ENCODE peak calls at places on chromosomes 16 and 17, in eight cellular contexts. V is Panc1; L is lung; N is thyroid gland; Y is psoas muscle; Q is keratinocyte; C is naive thymus-derived CD4-positive, alpha-beta T cell; H is IMR-90. M is an unnamed sample.

GRCh38 chr16:81796585-81797346 is 17.7 kb downstream of the PLCG2 start:
- DNase-seq in V (no peak), L (no peak), N (no peak), Y (no peak), Q (peak; percentile 19), C (no peak), H (no peak), M (no peak)

GRCh38 chr16:66380421-66380820 is 13.9 kb downstream of the CDH5 start:
- DNase-seq in V (no peak), L (no peak), N (no peak), Y (no peak), Q (no peak), C (no peak), H (no peak), M (no peak)

GRCh38 chr17:68399638-68400403 is 57.5 kb downstream of the WIPI1 start:
- DNase-seq in V (no peak), L (peak; percentile 9), N (no peak), Y (no peak), Q (no peak), C (no peak), H (peak; percentile 57), M (no peak)

GRCh38 chr16:75130150-75130771 is 13.7 kb upstream of the LDHD start:
- DNase-seq in V (no peak), L (no peak), N (peak; percentile 65), Y (no peak), Q (no peak), C (no peak), H (no peak), M (no peak)

GRCh38 chr17:81961087-81961514 is at the start of gene NOTUM:
- DNase-seq in V (no peak), L (no peak), N (peak; percentile 19), Y (peak; percentile 62), Q (no peak), C (no peak), H (peak; percentile 12), M (no peak)

GRCh38 chr17:17056167-17056562 is 13.9 kb downstream of the MPRIP start:
- DNase-seq in V (no peak), L (no peak), N (no peak), Y (no peak), Q (no peak), C (no peak), H (no peak), M (no peak)

GRCh38 chr17:1709971-1710806 is at the start of gene TLCD2:
- DNase-seq in V (no peak), L (peak; percentile 78), N (peak; percentile 63), Y (peak; percentile 83), Q (no peak), C (no peak), H (peak; percentile 65), M (no peak)

GRCh38 chr17:82246365-82247174 is 17.7 kb downstream of the SLC16A3 start:
- DNase-seq in V (no peak), L (no peak), N (peak; percentile 68), Y (peak; percentile 84), Q (peak; percentile 73), C (no peak), H (peak; percentile 63), M (no peak)

GRCh38 chr17:3657874-3658783 is 10.2 kb downstream of the TAX1BP3 start:
- DNase-seq in V (no peak), L (no peak), N (no peak), Y (no peak), Q (no peak), C (no peak), H (no peak), M (no peak)

GRCh38 chr17:55814377-55814776 is 63.5 kb downstream of the PCTP start:
- DNase-seq in V (no peak), L (no peak), N (peak; percentile 56), Y (no peak), Q (no peak), C (no peak), H (no peak), M (no peak)

GRCh38 chr16:69171325-69172095 is 15.5 kb upstream of the SNTB2 start:
- DNase-seq in V (no peak), L (no peak), N (no peak), Y (no peak), Q (no peak), C (no peak), H (peak; percentile 62), M (peak; percentile 76)

GRCh38 chr16:3098459-3099394 is at the start of gene ZSCAN10:
- DNase-seq in V (no peak), L (no peak), N (no peak), Y (peak; percentile 48), Q (no peak), C (no peak), H (no peak), M (no peak)

GRCh38 chr16:3099732-3100499 is 822 bp upstream of the ZSCAN10 start:
- DNase-seq in V (no peak), L (peak; percentile 92), N (peak; percentile 87), Y (peak; percentile 94), Q (peak; percentile 73), C (peak; percentile 72), H (peak; percentile 78), M (no peak)

GRCh38 chr16:3097266-3097665 is 1.8 kb downstream of the ZSCAN10 start:
- DNase-seq in V (no peak), L (no peak), N (no peak), Y (peak; percentile 24), Q (no peak), C (no peak), H (no peak), M (no peak)

GRCh38 chr16:3101018-3101840 is 2.1 kb upstream of the ZSCAN10 start:
- DNase-seq in V (no peak), L (no peak), N (no peak), Y (peak; percentile 30), Q (no peak), C (peak; percentile 53), H (no peak), M (no peak)

GRCh38 chr16:3099395-3099731 is 269 bp upstream of the ZSCAN10 start:
- DNase-seq in V (no peak), L (no peak), N (no peak), Y (no peak), Q (no peak), C (no peak), H (no peak), M (no peak)
- H3K4me3 ChIP-seq in V (no peak overlapping the region), L (no peak overlapping the region), N (no peak overlapping the region), Y (peak overlapping the region; percentile 52), Q (no peak overlapping the region), C (no peak overlapping the region), H (no peak overlapping the region), M (no peak overlapping the region)

GRCh38 chr16:88985521-88985920 is 8.5 kb upstream of the CBFA2T3 start:
- DNase-seq in V (no peak), L (no peak), N (no peak), Y (no peak), Q (no peak), C (no peak), H (no peak), M (no peak)
- H3K27me3 ChIP-seq in V (no peaks in the 10 kb centered on the region), L (no peaks in the 10 kb centered on the region), N (no peaks in the 10 kb centered on the region), Y (peaks cover 10% of the 10 kb centered on the region), Q (peaks cover 28% of the 10 kb centered on the region), C (no peaks in the 10 kb centered on the region), H (peaks cover 42% of the 10 kb centered on the region), M (peaks cover 11% of the 10 kb centered on the region)

GRCh38 chr16:15636392-15636873 is 6.5 kb downstream of the MARF1 start:
- DNase-seq in V (no peak), L (no peak), N (no peak), Y (no peak), Q (no peak), C (peak; percentile 26), H (no peak), M (no peak)

GRCh38 chr16:15635926-15636325 is 7.0 kb downstream of the MARF1 start:
- DNase-seq in V (no peak), L (no peak), N (no peak), Y (no peak), Q (no peak), C (no peak), H (no peak), M (no peak)

GRCh38 chr16:15641753-15642556 is 999 bp downstream of the MARF1 start:
- DNase-seq in V (no peak), L (no peak), N (no peak), Y (no peak), Q (no peak), C (no peak), H (no peak), M (no peak)

GRCh38 chr16:15640966-15641365 is 2.0 kb downstream of the MARF1 start:
- DNase-seq in V (no peak), L (no peak), N (no peak), Y (no peak), Q (no peak), C (no peak), H (no peak), M (no peak)

DNA sequence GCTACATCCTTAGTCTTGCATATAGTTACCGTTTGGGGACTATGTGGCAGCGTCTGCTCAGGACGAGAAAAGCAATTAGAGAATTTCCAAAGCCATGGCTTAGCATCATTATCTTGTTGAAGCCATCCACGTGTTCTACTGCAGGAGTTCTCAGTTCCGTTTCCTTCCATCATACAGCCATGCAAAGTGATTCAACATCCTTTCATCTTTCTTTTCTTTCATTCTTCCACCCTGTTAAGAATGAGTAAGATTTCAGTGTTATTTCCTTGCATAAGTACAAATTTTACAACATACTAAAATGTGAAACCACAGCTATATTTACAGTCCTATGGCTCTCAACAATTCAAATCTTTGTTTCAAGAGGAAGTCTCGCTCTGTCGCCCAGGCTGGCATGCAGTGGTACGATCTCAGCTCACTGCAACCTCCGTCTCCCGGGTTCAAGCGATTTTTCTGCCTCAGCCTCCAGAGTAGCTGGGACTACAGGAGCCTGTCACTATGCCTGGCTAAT is 3.8 kb downstream of the MARF1 start:
- DNase-seq in V (no peak), L (no peak), N (no peak), Y (no peak), Q (no peak), C (no peak), H (no peak), M (no peak)
- H3K4me3 ChIP-seq in V (no peak overlapping the region), L (no peak overlapping the region), N (no peak overlapping the region), Y (no peak overlapping the region), Q (no peak overlapping the region), C (peak overlapping the region; percentile 1), H (no peak overlapping the region), M (no peak overlapping the region)

GRCh38 chr17:80482555-80483308 is 6.3 kb upstream of the NPTX1 start:
- DNase-seq in V (no peak), L (no peak), N (no peak), Y (no peak), Q (no peak), C (no peak), H (no peak), M (no peak)

GRCh38 chr17:80479246-80479566 is 2.8 kb upstream of the NPTX1 start:
- DNase-seq in V (no peak), L (no peak), N (no peak), Y (no peak), Q (no peak), C (no peak), H (no peak), M (no peak)

GRCh38 chr17:80482058-80482318 is 5.6 kb upstream of the NPTX1 start:
- DNase-seq in V (no peak), L (no peak), N (no peak), Y (no peak), Q (no peak), C (no peak), H (no peak), M (no peak)

GRCh38 chr17:80480248-80480647 is 3.8 kb upstream of the NPTX1 start:
- DNase-seq in V (no peak), L (no peak), N (no peak), Y (no peak), Q (no peak), C (no peak), H (no peak), M (no peak)

GRCh38 chr17:80481284-80482057 is 5.1 kb upstream of the NPTX1 start:
- DNase-seq in V (no peak), L (no peak), N (no peak), Y (no peak), Q (no peak), C (no peak), H (no peak), M (no peak)
- H3K27me3 ChIP-seq in V (peaks cover 2% of the 10 kb centered on the region), L (peaks cover 28% of the 10 kb centered on the region), N (peaks cover 29% of the 10 kb centered on the region), Y (peaks cover 28% of the 10 kb centered on the region), Q (peaks cover 60% of the 10 kb centered on the region), C (no peaks in the 10 kb centered on the region), H (peaks cover 63% of the 10 kb centered on the region), M (peaks cover 60% of the 10 kb centered on the region)